ENCODE peak calls at places on chromosome 18, in eight cellular contexts. Y is ELR; M is brain microvascular endothelial cell; C is tibial nerve; P is activated effector memory CD4-positive, alpha-beta T cell treated with Interleukin-2 at 50 U/mL for 16 hours; K is breast epithelium; Z is activated T-cell treated with anti-CD3 and anti-CD28 coated beads, Interleukin-2, amount 50 U/mL, for 4 hours; N is stimulated activated CD4-positive, alpha-beta T cell treated with anti-CD3 and anti-CD28 coated beads, Interleukin-4, amount 100 ng/mL, for 24 hours. R is an unnamed sample.

GRCh38 chr18:10182009-10182624 is 268.3 kb downstream of the VAPA start:
- DNase-seq in Z (no peak), N (no peak), P (no peak), K (no peak), Y (no peak), C (no peak), M (no peak), R (no peak)

GRCh38 chr18:23270999-23271680 is 135.9 kb downstream of the CABLES1 start:
- DNase-seq in C (no peak), K (no peak), N (no peak), Y (no peak), Z (no peak), M (no peak), P (no peak), R (no peak)

GRCh38 chr18:47725656-47726055 is 204.8 kb downstream of the SMAD2 start:
- DNase-seq in Z (no peak), P (no peak), M (no peak), K (no peak), Y (no peak), N (no peak), C (no peak), R (no peak)

GRCh38 chr18:59268722-59269562 is 4.3 kb downstream of the RAX start:
- DNase-seq in Z (no peak), Y (no peak), P (no peak), C (no peak), K (no peak), M (no peak), N (no peak), R (peak)

GRCh38 chr18:7645756-7646155 is 78.6 kb downstream of the PTPRM start:
- DNase-seq in C (no peak), P (no peak), Y (no peak), Z (no peak), K (peak), M (no peak), N (no peak), R (no peak)

GRCh38 chr18:77177009-77177408 is 44.4 kb upstream of the MBP start:
- DNase-seq in M (peak), Z (no peak), P (no peak), C (no peak), K (no peak), N (no peak), Y (peak), R (no peak)

GRCh38 chr18:3710712-3711269 is 260.8 kb downstream of the TGIF1 start:
- DNase-seq in P (no peak), K (no peak), N (no peak), M (no peak), C (peak), Y (peak), Z (no peak), R (no peak)

GRCh38 chr18:35000457-35000856 is 40.8 kb upstream of the MAPRE2 start:
- DNase-seq in C (no peak), P (no peak), Y (no peak), N (no peak), Z (no peak), K (no peak), M (no peak), R (no peak)

GRCh38 chr18:8324343-8325065 is 284.7 kb upstream of the RAB12 start:
- DNase-seq in N (no peak), Z (no peak), P (no peak), M (no peak), C (no peak), K (no peak), Y (no peak), R (no peak)

GRCh38 chr18:50928551-50928950 is 39.3 kb upstream of the ELAC1 start:
- DNase-seq in C (no peak), M (peak), Y (peak), K (no peak), P (no peak), N (no peak), Z (no peak), R (no peak)

GRCh38 chr18:58447342-58448190 is 181.3 kb downstream of the ALPK2 start:
- DNase-seq in Y (peak), M (no peak), K (no peak), N (no peak), P (no peak), C (no peak), Z (no peak), R (no peak)

GRCh38 chr18:78107363-78107762 is 857.7 kb downstream of the GALR1 start:
- DNase-seq in K (no peak), P (no peak), M (no peak), C (no peak), N (no peak), Y (no peak), Z (no peak), R (no peak)

GRCh38 chr18:22314406-22314805 is 103.3 kb downstream of the CTAGE1 start:
- DNase-seq in K (no peak), Z (no peak), N (no peak), P (no peak), M (peak), C (no peak), Y (peak), R (no peak)

GRCh38 chr18:48488388-48488850 is 50.4 kb upstream of the CTIF start:
- DNase-seq in P (no peak), K (peak), Z (no peak), C (peak), M (peak), N (no peak), Y (peak), R (no peak)

GRCh38 chr18:489244-490023 is 11.1 kb downstream of the COLEC12 start:
- DNase-seq in Z (no peak), P (no peak), K (no peak), Y (peak), M (peak), N (no peak), C (no peak), R (no peak)

GRCh38 chr18:53115876-53116585 is 776.0 kb downstream of the DCC start:
- DNase-seq in M (no peak), K (no peak), N (no peak), C (no peak), P (no peak), Z (no peak), Y (no peak), R (no peak)

GRCh38 chr18:28412521-28412920 is 235.6 kb upstream of the CDH2 start:
- DNase-seq in C (no peak), K (no peak), M (no peak), Z (no peak), N (no peak), P (no peak), Y (peak), R (no peak)

GRCh38 chr18:60347526-60348045 is 25.0 kb downstream of the MC4R start:
- DNase-seq in P (no peak), K (no peak), Z (no peak), Y (no peak), N (no peak), C (no peak), M (no peak), R (no peak)

GRCh38 chr18:30903566-30903965 is 139.0 kb downstream of the DSC3 start:
- DNase-seq in K (no peak), P (no peak), N (no peak), M (no peak), Z (no peak), C (no peak), Y (peak), R (no peak)

GRCh38 chr18:69674921-69675405 is 272.7 kb downstream of the CD226 start:
- DNase-seq in P (no peak), N (no peak), K (no peak), Z (no peak), M (no peak), Y (no peak), C (no peak), R (no peak)

GRCh38 chr18:7207366-7207765 is 23.5 kb upstream of the LRRC30 start:
- DNase-seq in M (no peak), Y (no peak), C (no peak), P (no peak), Z (no peak), K (no peak), N (no peak), R (no peak)

GRCh38 chr18:11042247-11042646 is 107.1 kb downstream of the PIEZO2 start:
- DNase-seq in Z (no peak), K (no peak), M (peak), P (no peak), C (no peak), N (no peak), Y (peak), R (peak)

GRCh38 chr18:44599409-44599808 is 81.3 kb upstream of the SETBP1 start:
- DNase-seq in Z (no peak), N (no peak), Y (no peak), K (no peak), P (no peak), C (no peak), M (peak), R (no peak)

GRCh38 chr18:5142131-5142530 is 54.9 kb downstream of the AKAIN1 start:
- DNase-seq in M (no peak), Y (no peak), N (no peak), P (no peak), Z (no peak), K (no peak), C (no peak), R (no peak)

GRCh38 chr18:8706981-8707940 is 1.9 kb downstream of the MTCL1 start:
- DNase-seq in M (peak), P (no peak), Z (no peak), Y (peak), C (peak), N (no peak), K (no peak), R (no peak)

GRCh38 chr18:7877609-7878008 is 310.5 kb downstream of the PTPRM start:
- DNase-seq in Z (no peak), Y (no peak), M (no peak), K (no peak), N (no peak), C (no peak), P (no peak), R (no peak)

GRCh38 chr18:47908523-47909039 is 21.9 kb downstream of the SMAD2 start:
- DNase-seq in C (no peak), Z (no peak), N (no peak), Y (no peak), M (no peak), P (no peak), K (no peak), R (no peak)

GRCh38 chr18:48992791-48993555 is 42.2 kb upstream of the SMAD7 start:
- DNase-seq in Y (no peak), C (peak), K (no peak), M (no peak), Z (no peak), N (no peak), P (no peak), R (no peak)

GRCh38 chr18:4126939-4127338 is 328.2 kb downstream of the DLGAP1 start:
- DNase-seq in P (no peak), N (no peak), M (no peak), C (no peak), K (no peak), Y (no peak), Z (no peak), R (no peak)

GRCh38 chr18:36578871-36579270 is 249.9 kb downstream of the TPGS2 start:
- DNase-seq in C (no peak), K (no peak), P (no peak), N (no peak), Y (peak), Z (no peak), M (no peak), R (no peak)

GRCh38 chr18:27615345-27615844 is 430.3 kb upstream of the CHST9 start:
- DNase-seq in Z (no peak), M (no peak), Y (no peak), P (no peak), N (no peak), C (no peak), K (no peak), R (no peak)

GRCh38 chr18:75538727-75539126 is 111.2 kb upstream of the SMIM21 start:
- DNase-seq in C (no peak), Y (no peak), P (no peak), Z (no peak), N (no peak), K (no peak), M (no peak), R (no peak)

GRCh38 chr18:22846088-22846683 is 86.9 kb upstream of the RBBP8 start:
- DNase-seq in C (no peak), Y (peak), P (no peak), M (no peak), N (no peak), K (no peak), Z (no peak), R (no peak)

GRCh38 chr18:49974079-49974478 is 160.7 kb upstream of the ACAA2 start:
- DNase-seq in N (no peak), P (no peak), K (no peak), Y (no peak), C (no peak), Z (no peak), M (no peak), R (no peak)

GRCh38 chr18:55489034-55489741 is 98.8 kb downstream of the TCF4 start:
- DNase-seq in K (no peak), N (no peak), Y (peak), C (no peak), P (no peak), M (no peak), Z (no peak), R (no peak)

R was measured in GM06990.